ENCODE peak calls at places on chromosomes 11 and 22, in five cellular contexts. F is right cardiac atrium, X is iPS DF 6.9, M is A549, V is neuronal stem cell. P is an unnamed sample.

GRCh38 chr11:88535916-88536547 is 198.5 kb upstream of the CTSC start:
- DNase-seq in M (peak; percentile 40), X (no peak), V (no peak), F (no peak), P (no peak)

GRCh38 chr11:95138448-95138847 is 48.8 kb downstream of the ENDOD1 start:
- DNase-seq in F (no peak), X (no peak), V (no peak), M (no peak), P (no peak)

GRCh38 chr11:44387825-44388224 is 77.9 kb upstream of the ALX4 start:
- DNase-seq in M (no peak), V (no peak), X (no peak), F (no peak), P (no peak)

GRCh38 chr11:96237759-96238158 is 105.2 kb downstream of the MAML2 start:
- DNase-seq in X (no peak), F (no peak), M (no peak), V (no peak), P (no peak)

GRCh38 chr22:35441489-35442100 is 41.7 kb downstream of the MCM5 start:
- DNase-seq in M (no peak), V (no peak), F (no peak), X (no peak), P (no peak)

GRCh38 chr11:27421819-27422494 is 50.6 kb downstream of the LGR4 start:
- DNase-seq in V (no peak), X (no peak), F (no peak), M (no peak), P (no peak)

GRCh38 chr22:46070722-46071450 is 79.4 kb upstream of the PPARA start:
- DNase-seq in M (no peak), F (peak; percentile 91), V (no peak), X (no peak), P (peak; percentile 46)

GRCh38 chr11:47578524-47579460 is at the start of the genes KBTBD4 and NDUFS3:
- DNase-seq in M (peak; percentile 90), F (peak; percentile 93), X (peak; percentile 79), V (peak; percentile 94), P (peak; percentile 89)

GRCh38 chr11:44528103-44528502 is 37.4 kb upstream of the CD82 start:
- DNase-seq in M (no peak), V (no peak), X (no peak), F (no peak), P (no peak)

GRCh38 chr22:31075961-31076360 is 5.2 kb upstream of the SMTN start:
- DNase-seq in F (peak; percentile 97), V (no peak), M (no peak), X (no peak), P (no peak)

GRCh38 chr11:86749861-86750401 is 50.4 kb upstream of the PRSS23 start:
- DNase-seq in F (no peak), V (no peak), X (no peak), M (no peak), P (no peak)

GRCh38 chr11:117933475-117933874 is 4.3 kb upstream of the TMPRSS13 start:
- DNase-seq in V (no peak), X (no peak), M (no peak), F (no peak), P (no peak)

GRCh38 chr11:8231979-8232378 is 31.7 kb downstream of the LMO1 start:
- DNase-seq in F (no peak), V (no peak), X (no peak), M (no peak), P (no peak)

GRCh38 chr11:118437046-118437735 is 899 bp downstream of the KMT2A start:
- DNase-seq in M (peak; percentile 28), F (no peak), V (peak; percentile 54), X (no peak), P (no peak)

GRCh38 chr22:29773233-29773632 is 6.1 kb downstream of the UQCR10 start:
- DNase-seq in V (no peak), M (peak; percentile 40), F (no peak), X (no peak), P (no peak)

GRCh38 chr11:46865340-46865739 is 19.3 kb upstream of the CKAP5 start:
- DNase-seq in F (no peak), X (no peak), M (no peak), V (no peak), P (no peak)

GRCh38 chr11:1830119-1830499 is 4.7 kb upstream of the SYT8 start:
- DNase-seq in M (no peak), X (no peak), V (no peak), F (no peak), P (no peak)
- H3K4me3 ChIP-seq in M (no peak overlapping the region), X (no peak overlapping the region), V (no peak overlapping the region), F (no peak overlapping the region), P (no peak overlapping the region)

DNA sequence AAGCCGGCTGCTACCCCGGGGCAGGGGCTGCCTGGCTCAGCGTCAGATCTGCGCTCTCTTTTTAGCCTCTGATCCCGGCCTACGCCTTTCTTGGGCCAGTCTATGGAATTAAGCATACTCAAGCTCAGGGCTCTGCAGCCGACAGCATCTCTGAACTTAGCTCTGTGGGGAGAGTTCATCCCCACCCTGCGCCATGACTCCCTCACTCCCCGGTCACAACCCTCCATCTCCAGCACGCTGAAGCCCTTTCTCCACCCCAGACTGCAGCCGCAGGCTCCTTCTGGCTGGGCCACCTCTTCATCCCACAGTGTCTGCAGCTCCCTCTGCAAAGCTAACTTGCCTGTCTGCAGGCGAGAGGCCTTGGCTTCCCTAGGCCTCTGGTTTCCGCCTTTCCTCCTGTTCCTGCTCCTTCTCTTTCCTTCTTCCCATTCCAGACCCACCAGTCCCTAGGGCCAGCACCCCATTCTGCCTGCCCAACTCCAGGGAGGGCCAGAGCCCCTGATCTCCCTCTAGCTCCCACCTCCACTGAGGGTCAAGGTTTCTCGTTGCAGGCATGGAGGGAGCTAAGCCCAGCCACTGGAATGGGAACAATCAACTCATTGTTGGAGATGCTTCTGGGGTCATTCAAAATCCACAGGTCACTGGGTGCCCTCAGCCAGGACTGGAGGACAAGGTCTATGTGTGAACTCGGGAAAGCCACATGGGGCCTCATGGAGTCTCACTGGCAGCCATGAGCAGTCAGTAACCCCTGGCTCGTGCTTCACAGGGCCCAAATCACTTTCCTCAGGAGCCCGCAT is 39.1 kb downstream of the ADAMTS15 start:
- DNase-seq in F (no peak), X (no peak), V (no peak), M (no peak), P (no peak)
- H3K4me3 ChIP-seq in F (no peak overlapping the region), X (no peak overlapping the region), V (no peak overlapping the region), M (no peak overlapping the region), P (no peak overlapping the region)

DNA sequence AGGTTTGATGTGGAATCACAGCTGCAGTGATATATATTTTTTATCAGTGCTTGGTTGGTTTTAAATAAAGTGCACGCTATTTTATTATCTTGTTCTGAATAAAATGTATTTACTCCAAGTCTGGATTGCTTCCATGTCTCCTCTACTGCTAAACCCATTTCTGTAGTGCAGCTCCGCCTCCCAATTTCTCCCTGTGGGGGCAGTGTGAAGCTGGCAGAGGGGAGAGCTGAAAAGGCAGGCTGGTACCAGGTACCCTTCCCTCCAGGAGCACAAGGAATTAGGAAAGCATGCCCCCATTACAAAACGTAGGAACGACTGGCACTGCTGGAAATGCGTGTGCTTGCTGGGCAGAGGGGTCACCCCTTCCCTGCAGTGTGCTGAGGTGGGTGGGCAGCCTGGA is 934 bp upstream of the TMEM132A start:
- DNase-seq in M (no peak), V (no peak), F (no peak), X (no peak), P (no peak)
- H3K4me3 ChIP-seq in M (no peak overlapping the region), V (no peak overlapping the region), F (no peak overlapping the region), X (no peak overlapping the region), P (no peak overlapping the region)

GRCh38 chr22:43042101-43042780 is 27.3 kb upstream of the PACSIN2 start:
- DNase-seq in F (no peak), X (no peak), M (no peak), V (no peak), P (no peak)
- H3K4me3 ChIP-seq in F (no peak overlapping the region), X (no peak overlapping the region), M (no peak overlapping the region), V (no peak overlapping the region), P (no peak overlapping the region)

DNA sequence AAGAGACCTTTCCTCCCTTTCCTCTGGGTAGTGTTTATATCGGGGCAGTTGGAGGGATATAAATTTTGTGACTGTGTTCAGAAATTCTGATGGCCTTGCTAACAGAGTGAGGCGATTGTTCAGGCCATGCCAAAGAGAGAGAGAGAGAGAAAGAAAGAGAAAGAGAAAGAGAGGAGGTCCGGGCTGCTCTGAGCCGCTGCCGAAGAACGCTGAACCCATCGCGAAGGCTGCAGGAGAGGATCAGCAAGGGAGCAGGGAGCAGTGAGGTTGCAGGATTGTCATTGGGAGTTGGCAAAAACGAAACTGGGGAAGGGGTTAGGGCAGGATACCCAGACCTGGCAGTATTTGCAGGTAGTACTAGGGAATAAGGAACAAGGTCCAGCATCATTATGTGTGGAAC is 537.1 kb downstream of the INSC start:
- DNase-seq in V (no peak), F (peak; percentile 66), X (no peak), M (no peak), P (no peak)
- H3K4me3 ChIP-seq in V (no peak overlapping the region), F (no peak overlapping the region), X (no peak overlapping the region), M (no peak overlapping the region), P (no peak overlapping the region)